ENCODE peak calls at places on chromosomes 6 and 20, in five cellular contexts. J, B, M, F and K are unnamed samples. For H4K20me1 and H3F3A, the result is how much of the 10 kb centered on the place peaks cover.

GRCh38 chr6:167851349-167851952 is 24.7 kb downstream of the AFDN start:
- DNase-seq in J (no peak), B (no peak), M (no peak), F (no peak), K (no peak)

GRCh38 chr20:4820833-4821518 is 99.3 kb downstream of the PRND start:
- DNase-seq in J (no peak), B (no peak), M (no peak), F (peak), K (peak)

GRCh38 chr6:115370202-115370601 is 690.5 kb downstream of the FRK start:
- DNase-seq in J (no peak), B (no peak), M (no peak), F (no peak), K (no peak)

GRCh38 chr6:80457044-80457933 is 350.8 kb downstream of the BCKDHB start:
- DNase-seq in J (no peak), B (no peak), M (no peak), F (peak), K (peak)

GRCh38 chr6:84748331-84748730 is 16.1 kb downstream of the TBX18 start:
- DNase-seq in J (no peak), B (no peak), M (no peak), F (no peak), K (no peak)

GRCh38 chr6:114061116-114061515 is 90.2 kb upstream of the HDAC2 start:
- DNase-seq in J (no peak), B (no peak), M (no peak), F (no peak), K (no peak)

GRCh38 chr20:61056627-61057312 is 195.3 kb upstream of the CDH4 start:
- DNase-seq in J (no peak), B (no peak), M (no peak), F (no peak), K (no peak)

GRCh38 chr6:143394351-143394750 is 56.1 kb downstream of the ADAT2 start:
- DNase-seq in J (no peak), B (no peak), M (no peak), F (no peak), K (peak)

GRCh38 chr20:10247440-10247839 is 28.8 kb downstream of the SNAP25 start:
- DNase-seq in J (no peak), B (no peak), M (no peak), F (no peak), K (no peak)

GRCh38 chr20:10171864-10172751 is 46.5 kb upstream of the SNAP25 start:
- DNase-seq in J (peak), B (peak), M (no peak), F (peak), K (peak)

GRCh38 chr20:48530957-48531356 is 296.8 kb downstream of the PREX1 start:
- DNase-seq in J (no peak), B (no peak), M (no peak), F (peak), K (no peak)

GRCh38 chr6:169702640-169703246 is 817 bp downstream of the C6orf120 start:
- DNase-seq in J (peak), B (peak), M (peak), F (peak), K (peak)

GRCh38 chr6:163793584-163793983 is 379.1 kb downstream of the QKI start:
- DNase-seq in J (no peak), B (no peak), M (no peak), F (peak), K (peak)

GRCh38 chr6:119799633-119800032 is 450.1 kb upstream of the MAN1A1 start:
- DNase-seq in J (no peak), B (no peak), M (no peak), F (no peak), K (no peak)

GRCh38 chr6:160060221-160060620 is 61.4 kb upstream of the SLC22A1 start:
- DNase-seq in J (no peak), B (no peak), M (no peak), F (no peak), K (no peak)

GRCh38 chr6:52724406-52725121 is 38.7 kb downstream of the GSTA2 start:
- DNase-seq in J (peak), B (peak), M (peak), F (peak), K (peak)

GRCh38 chr6:98641929-98642328 is 192.4 kb upstream of the POU3F2 start:
- DNase-seq in J (peak), B (no peak), M (no peak), F (no peak), K (peak)

GRCh38 chr6:3410385-3411360 is 46.2 kb downstream of the SLC22A23 start:
- DNase-seq in J (peak), B (peak), M (no peak), F (peak), K (peak)

GRCh38 chr6:11126876-11127275 is 15.4 kb upstream of the ERVFRD-1 start:
- DNase-seq in J (no peak), B (no peak), M (no peak), F (peak), K (no peak)

GRCh38 chr20:35502352-35502751 is 27.1 kb downstream of the C20orf173 start:
- DNase-seq in J (no peak), B (no peak), M (peak), F (no peak), K (no peak)

GRCh38 chr6:62285612-62286469 is at the start of gene KHDRBS2:
- DNase-seq in J (peak), B (peak), M (peak), F (no peak), K (peak)

GRCh38 chr20:34570859-34571306 is 12.4 kb downstream of the MAP1LC3A start:
- DNase-seq in J (no peak), B (no peak), M (no peak), F (peak), K (peak)

GRCh38 chr20:33568378-33569289 is 78.7 kb downstream of the CBFA2T2 start:
- DNase-seq in J (peak), B (peak), M (peak), F (peak), K (peak)

GRCh38 chr6:142805042-142805441 is 139.9 kb downstream of the HIVEP2 start:
- DNase-seq in J (no peak), B (no peak), M (no peak), F (no peak), K (no peak)

GRCh38 chr6:43285415-43285814 is 12.6 kb upstream of the SLC22A7 start:
- DNase-seq in J (no peak), B (no peak), M (no peak), F (no peak), K (peak)

GRCh38 chr6:167047554-167047953 is 48.4 kb downstream of the CEP43 start:
- DNase-seq in J (no peak), B (no peak), M (peak), F (no peak), K (no peak)

GRCh38 chr6:112247275-112247674 is 7.1 kb downstream of the LAMA4 start:
- DNase-seq in J (no peak), B (no peak), M (no peak), F (no peak), K (no peak)

GRCh38 chr6:91144161-91144560 is 557.3 kb upstream of the MAP3K7 start:
- DNase-seq in J (no peak), B (no peak), M (no peak), F (no peak), K (no peak)

GRCh38 chr6:91149246-91149645 is 562.4 kb upstream of the MAP3K7 start:
- DNase-seq in J (no peak), B (no peak), M (no peak), F (no peak), K (peak)

GRCh38 chr6:91155129-91155528 is 568.3 kb upstream of the MAP3K7 start:
- DNase-seq in J (no peak), B (no peak), M (no peak), F (no peak), K (no peak)

GRCh38 chr6:91152824-91153223 is 566.0 kb upstream of the MAP3K7 start:
- DNase-seq in J (no peak), B (no peak), M (no peak), F (no peak), K (no peak)

GRCh38 chr6:91149914-91150674 is 563.2 kb upstream of the MAP3K7 start:
- DNase-seq in J (no peak), B (no peak), M (no peak), F (no peak), K (no peak)
- H3K9ac ChIP-seq in J (no peak), B (no peak), M (no peak), F (no peak), K (no peak)

GRCh38 chr6:15265787-15266186 is 19.9 kb downstream of the JARID2 start:
- DNase-seq in J (no peak), B (no peak), M (no peak), F (no peak), K (peak)
- H4K20me1 ChIP-seq in J (half or more), B (under half), M (under half), F (under half), K (under half)

DNA sequence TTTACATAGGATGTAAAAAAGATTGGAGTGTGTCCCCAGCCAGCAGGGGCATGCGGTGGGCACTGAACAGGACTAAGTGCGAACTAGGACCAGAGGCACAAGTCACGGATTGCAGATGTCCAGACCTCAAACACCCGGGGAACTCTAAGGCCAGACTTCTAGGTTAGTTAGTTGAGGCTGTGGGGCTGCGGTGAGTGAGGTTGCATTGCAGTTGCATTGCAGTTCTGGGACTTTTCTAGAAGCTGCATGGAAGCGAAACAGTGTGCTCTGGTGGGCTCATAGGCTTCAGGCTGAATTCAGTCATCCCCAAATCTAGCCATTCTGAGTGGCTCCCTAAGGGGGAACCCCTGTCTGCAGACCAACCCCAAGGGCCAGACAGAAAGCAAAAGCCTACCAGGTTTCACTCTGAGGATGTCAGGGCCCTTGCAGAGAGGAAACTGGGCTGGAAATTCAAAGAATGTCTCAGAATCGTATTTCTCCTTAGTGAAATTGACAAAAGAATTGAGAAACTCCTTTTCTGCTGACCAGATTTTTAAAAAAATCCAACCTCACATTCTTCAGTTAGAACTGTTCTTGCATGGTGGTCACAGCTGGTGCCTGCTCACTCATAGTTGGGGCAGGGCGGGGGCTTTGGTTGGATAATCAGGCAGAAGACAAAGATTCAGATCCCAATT is 182.8 kb downstream of the ZDHHC14 start:
- DNase-seq in J (no peak), B (no peak), M (peak), F (no peak), K (no peak)
- H3F3A ChIP-seq in J (under half), B (under half), M (under half), F (under half), K (under half)

GRCh38 chr6:88134575-88134974 is 31.6 kb downstream of the CNR1 start:
- DNase-seq in J (no peak), B (no peak), M (no peak), F (no peak), K (no peak)
- H3K9ac ChIP-seq in J (no peak), B (no peak), M (no peak), F (no peak), K (no peak)

GRCh38 chr20:59754551-59754950 is 150.2 kb downstream of the PHACTR3 start:
- DNase-seq in J (no peak), B (no peak), M (no peak), F (no peak), K (no peak)
- H4K20me1 ChIP-seq in J (under half), B (under half), M (under half), F (under half), K (under half)

GRCh38 chr6:152301021-152301805 is 335.9 kb downstream of the SYNE1 start:
- DNase-seq in J (no peak), B (no peak), M (no peak), F (no peak), K (no peak)

GRCh38 chr6:152300517-152300916 is 336.6 kb downstream of the SYNE1 start:
- DNase-seq in J (no peak), B (no peak), M (peak), F (no peak), K (no peak)

GRCh38 chr6:152299336-152299735 is 337.8 kb downstream of the SYNE1 start:
- DNase-seq in J (no peak), B (no peak), M (peak), F (no peak), K (no peak)

GRCh38 chr6:152305672-152306071 is 331.5 kb downstream of the SYNE1 start:
- DNase-seq in J (no peak), B (no peak), M (no peak), F (no peak), K (no peak)

DNA sequence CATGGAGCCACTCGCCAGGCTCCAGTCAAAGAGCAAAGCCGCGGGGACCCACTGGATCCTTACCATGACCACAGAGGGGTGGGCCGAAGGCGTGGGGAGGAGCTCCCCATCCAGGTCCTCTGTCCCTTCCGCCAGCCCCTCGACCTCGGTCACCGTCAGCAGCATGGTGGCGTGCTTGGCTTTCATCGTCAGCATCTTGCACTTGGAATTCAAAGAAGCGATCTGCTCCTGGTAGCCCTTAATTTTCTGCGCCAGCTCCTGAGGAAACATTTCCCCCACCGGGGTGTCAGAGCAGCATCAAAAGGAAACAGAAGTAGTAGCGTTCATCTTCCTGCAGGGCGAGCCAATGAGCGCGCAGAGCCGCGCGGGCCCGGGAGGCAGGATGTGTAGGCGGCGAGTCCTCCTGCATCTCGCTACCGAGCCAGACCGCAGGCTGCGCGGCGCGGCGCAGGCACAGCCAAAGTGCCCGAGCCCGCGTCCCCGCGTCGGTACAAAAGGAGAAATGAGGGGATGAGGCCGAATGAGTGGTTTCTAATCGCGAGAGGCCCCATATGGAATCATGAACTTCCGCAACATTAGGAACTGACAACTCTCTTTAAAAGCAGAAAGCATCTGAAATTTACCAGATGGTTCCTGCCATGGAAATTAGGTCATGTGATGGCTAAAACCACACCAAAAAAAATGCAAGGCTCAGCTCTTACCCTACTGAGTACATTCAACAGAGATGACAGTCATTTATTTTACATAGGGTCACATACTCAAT is 335.2 kb downstream of the SYNE1 start:
- DNase-seq in J (peak), B (peak), M (peak), F (peak), K (peak)
- H3F3A ChIP-seq in J (under half), B (under half), M (under half), F (under half), K (under half)